ENCODE peak calls at places on chromosome 16, in four cellular contexts. M, C, D and Y are unnamed samples.

GRCh38 chr16:28876973-28877641 is 1.2 kb upstream of the ATP2A1 start:
- DNase-seq in M (no peak), C (no peak), D (no peak), Y (no peak)

GRCh38 chr16:88103581-88104188 is 152.5 kb downstream of the BANP start:
- DNase-seq in M (no peak), C (peak; percentile 13), D (no peak), Y (no peak)

GRCh38 chr16:1132431-1132830 is 20.5 kb upstream of the CACNA1H start:
- DNase-seq in M (no peak), D (no peak), C (no peak), Y (no peak)

GRCh38 chr16:75789237-75789636 is 62.9 kb upstream of the CPHXL start:
- DNase-seq in D (no peak), M (peak; percentile 46), C (no peak), Y (no peak)

GRCh38 chr16:86971251-86971650 is 345.9 kb downstream of the C16orf95 start:
- DNase-seq in D (no peak), M (no peak), C (no peak), Y (no peak)

GRCh38 chr16:70750893-70751467 is 50.0 kb downstream of the VAC14 start:
- DNase-seq in D (no peak), M (no peak), C (peak; percentile 87), Y (peak; percentile 90)

GRCh38 chr16:35690413-35690812 is 2231.0 kb downstream of the TP53TG3F start:
- DNase-seq in M (no peak), D (no peak), C (no peak), Y (no peak)

GRCh38 chr16:55401036-55401435 is 77.0 kb downstream of the IRX6 start:
- DNase-seq in M (no peak), D (no peak), C (no peak), Y (no peak)

GRCh38 chr16:724188-725040 is 1.8 kb downstream of the CCDC78 start:
- DNase-seq in C (no peak), D (no peak), M (no peak), Y (no peak)

GRCh38 chr16:35752012-35752772 is 2292.8 kb downstream of the TP53TG3F start:
- DNase-seq in C (no peak), M (no peak), D (peak; percentile 65), Y (no peak)

GRCh38 chr16:11976850-11977205 is 294 bp downstream of the SNX29 start:
- DNase-seq in C (no peak), D (no peak), M (no peak), Y (no peak)

GRCh38 chr16:11978080-11978479 is 1.5 kb downstream of the SNX29 start:
- DNase-seq in D (no peak), M (no peak), C (no peak), Y (no peak)

GRCh38 chr16:11973065-11973464 is 3.5 kb upstream of the SNX29 start:
- DNase-seq in C (no peak), M (no peak), D (no peak), Y (no peak)

GRCh38 chr16:11980167-11980844 is 3.8 kb downstream of the SNX29 start:
- DNase-seq in M (no peak), C (no peak), D (no peak), Y (no peak)

GRCh38 chr16:11977206-11978041 is 890 bp downstream of the SNX29 start:
- DNase-seq in M (peak; percentile 15), D (no peak), C (peak; percentile 63), Y (no peak)
- TF ChIP-seq POLR2A in M (no peak), D (no peak), C (no peak), Y (no peak)

GRCh38 chr16:56610017-56610608 is 1.7 kb downstream of the MT2A start:
- DNase-seq in D (no peak), M (peak; percentile 75), C (peak; percentile 51), Y (peak; percentile 82)

GRCh38 chr16:56608043-56608875 is at the start of gene MT2A:
- DNase-seq in C (peak; percentile 94), D (peak; percentile 99), M (peak; percentile 95), Y (peak; percentile 97)

GRCh38 chr16:56607675-56608042 is 725 bp upstream of the MT2A start:
- DNase-seq in M (no peak), D (no peak), C (no peak), Y (no peak)

GRCh38 chr16:56609463-56609921 is 1.1 kb downstream of the MT2A start:
- DNase-seq in D (no peak), M (peak; percentile 41), C (peak; percentile 71), Y (peak; percentile 81)

DNA sequence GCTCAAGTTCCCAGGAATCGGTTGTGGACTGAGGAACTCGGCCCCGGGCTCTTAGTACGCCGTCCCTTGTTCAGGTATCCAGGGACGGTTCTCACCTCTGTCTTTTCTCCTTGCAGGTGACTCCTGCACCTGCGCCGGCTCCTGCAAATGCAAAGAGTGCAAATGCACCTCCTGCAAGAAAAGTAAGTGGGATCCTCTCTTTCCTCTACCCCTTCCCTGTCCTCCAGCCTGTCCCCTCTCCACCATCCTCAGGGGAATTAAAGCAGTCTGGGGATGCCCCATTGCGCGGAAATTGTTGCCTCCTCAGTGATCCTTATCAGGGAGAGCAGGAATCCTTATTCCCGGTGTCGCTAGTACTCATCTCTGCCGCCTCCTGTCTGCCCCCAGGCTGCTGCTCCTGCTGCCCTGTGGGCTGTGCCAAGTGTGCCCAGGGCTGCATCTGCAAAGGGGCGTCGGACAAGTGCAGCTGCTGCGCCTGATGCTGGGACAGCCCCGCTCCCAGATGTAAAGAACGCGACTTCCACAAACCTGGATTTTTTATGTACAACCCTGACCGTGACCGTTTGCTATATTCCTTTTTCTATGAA is 585 bp downstream of the MT2A start:
- DNase-seq in C (no peak), D (no peak), M (no peak), Y (peak; percentile 67)
- TF ChIP-seq POLR2A in C (no peak), D (no peak), M (no peak), Y (no peak)

DNA sequence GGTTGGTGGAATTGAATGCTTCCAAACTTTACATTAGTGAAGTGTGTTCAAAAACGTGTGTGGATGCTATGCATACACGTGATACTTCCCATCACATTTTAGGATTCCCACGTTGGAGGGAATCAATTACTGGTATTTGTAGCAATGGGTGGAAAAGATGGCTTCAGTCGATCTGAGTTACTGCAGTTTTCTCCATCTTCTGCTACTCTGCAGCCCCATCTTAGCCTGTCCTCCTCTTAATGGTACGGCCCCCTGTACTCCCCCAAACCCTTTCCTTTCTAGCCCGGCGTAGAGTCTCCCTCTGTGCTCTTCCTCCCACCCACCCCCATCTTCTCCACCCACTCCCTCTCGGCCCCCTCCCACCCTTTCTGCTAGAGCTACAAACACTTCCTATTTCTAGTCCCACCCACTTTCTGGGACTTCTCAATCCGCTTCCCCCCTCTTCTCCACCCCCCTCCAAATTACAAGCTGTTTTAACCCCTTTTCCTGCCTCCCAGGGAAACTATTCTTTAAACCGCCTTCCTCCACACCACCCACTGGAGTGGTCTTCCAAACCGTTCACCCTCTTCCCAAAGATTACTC is 1.1 kb downstream of the CHTF8 start:
- DNase-seq in D (no peak), M (no peak), C (no peak), Y (no peak)
- TF ChIP-seq POLR2A in D (no peak), M (no peak), C (no peak), Y (no peak)

DNA sequence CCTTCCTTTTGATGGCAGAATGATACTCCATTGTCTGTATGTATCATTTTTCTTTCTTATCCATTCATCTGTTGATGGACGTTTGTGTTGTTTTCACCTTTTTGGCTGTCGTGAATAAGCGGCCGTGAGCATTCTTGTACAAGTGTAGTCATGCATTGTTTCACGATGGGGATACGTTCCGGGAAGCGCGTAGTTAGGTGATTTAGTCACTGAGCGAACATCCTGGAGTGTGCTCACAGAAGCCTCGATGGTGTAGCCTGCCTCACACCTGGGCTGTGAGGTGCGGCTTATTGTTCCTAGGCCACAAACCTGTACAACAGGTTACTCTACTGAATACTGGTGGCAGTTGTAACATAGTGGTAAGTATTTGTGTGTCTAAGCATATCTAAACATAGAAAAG is 136.5 kb downstream of the CMIP start:
- DNase-seq in M (no peak), C (no peak), D (peak; percentile 83), Y (no peak)
- TF ChIP-seq POLR2A in M (no peak), C (no peak), D (no peak), Y (no peak)

GRCh38 chr16:68251812-68252211 is 6.6 kb downstream of the PLA2G15 start:
- DNase-seq in D (no peak), C (no peak), M (no peak), Y (no peak)
- TF ChIP-seq POLR2A in D (no peak), C (no peak), M (no peak), Y (no peak)

DNA sequence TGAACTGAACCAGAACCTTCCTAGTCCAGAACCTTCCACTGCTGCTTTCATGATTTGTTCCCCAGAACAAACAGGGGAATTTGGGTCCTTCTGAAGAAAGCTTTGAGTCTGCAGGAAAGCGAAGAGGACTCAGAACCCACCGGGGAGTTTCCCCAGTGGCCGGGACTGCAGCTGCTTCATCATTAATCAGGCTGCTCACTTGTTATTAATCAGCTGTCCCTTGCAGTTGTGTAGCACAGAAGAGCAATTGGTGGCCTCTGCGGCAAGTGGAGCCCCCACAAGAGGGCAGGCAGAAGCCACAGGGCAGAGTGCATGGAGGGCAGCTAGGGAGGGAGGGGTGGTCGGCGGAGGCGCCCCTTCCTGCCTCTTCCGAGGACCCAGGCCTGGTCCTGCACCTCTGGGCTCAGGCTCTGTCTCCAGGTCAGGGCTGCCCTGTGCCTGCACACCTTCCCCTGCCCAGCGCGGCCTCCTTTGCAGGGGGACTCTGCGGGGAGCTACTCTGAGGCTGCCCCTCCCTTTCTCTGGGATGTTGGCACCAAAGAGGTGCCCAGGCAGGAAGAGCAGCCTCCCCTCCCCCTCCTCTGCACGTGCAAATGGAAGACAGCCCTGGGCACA is 6.9 kb downstream of the CCL17 start:
- DNase-seq in D (no peak), C (no peak), M (no peak), Y (no peak)
- TF ChIP-seq POLR2A in D (no peak), C (no peak), M (no peak), Y (no peak)